ENCODE peak calls at places on chromosomes 11 and 22, in four cellular contexts. H is renal cortical epithelial cell; I is stimulated activated naive CD8-positive, alpha-beta T cell treated with anti-CD3 and anti-CD28 coated beads, Interleukin-15, amount 100 ng/mL, for 72 hours; R is IMR-90. L is an unnamed sample.
A peak's percentile ranks its signal among the peaks of the same experiment; 100 is the strongest.

GRCh38 chr22:49008682-49009235 is 818.9 kb downstream of the BRD1 start:
- DNase-seq in H (no peak), I (no peak), R (no peak), L (no peak)

GRCh38 chr11:64060861-64061444 is 25.2 kb downstream of the FLRT1 start:
- DNase-seq in H (peak; percentile 14), I (peak; percentile 37), R (no peak), L (peak; percentile 72)

GRCh38 chr22:50306753-50307749 is at the start of gene PLXNB2:
- DNase-seq in H (no peak), I (peak; percentile 46), R (peak; percentile 80), L (peak; percentile 88)

GRCh38 chr22:37178350-37179125 is 9.5 kb downstream of the C1QTNF6 start:
- DNase-seq in H (no peak), I (no peak), R (no peak), L (peak; percentile 11)

GRCh38 chr11:32332990-32333334 is 102.4 kb downstream of the WT1 start:
- DNase-seq in H (no peak), I (no peak), R (no peak), L (no peak)

GRCh38 chr11:126355926-126356897 is 726 bp downstream of the ST3GAL4 start:
- DNase-seq in H (no peak), I (peak; percentile 28), R (no peak), L (peak; percentile 81)

GRCh38 chr22:39800790-39801540 is 92.6 kb downstream of the ENTHD1 start:
- DNase-seq in H (no peak), I (no peak), R (no peak), L (no peak)

GRCh38 chr11:118076754-118077281 is at the start of gene TMPRSS4:
- DNase-seq in H (peak; percentile 86), I (no peak), R (no peak), L (no peak)

GRCh38 chr11:30346068-30346688 is 23.3 kb downstream of the ARL14EP start:
- DNase-seq in H (peak; percentile 62), I (no peak), R (peak; percentile 62), L (peak; percentile 74)

GRCh38 chr11:12110714-12111481 is 508 bp downstream of the MICAL2 start:
- DNase-seq in H (no peak), I (peak; percentile 47), R (no peak), L (peak; percentile 56)

GRCh38 chr11:110366234-110366633 is 63.5 kb upstream of the FDX1 start:
- DNase-seq in H (peak; percentile 69), I (no peak), R (peak; percentile 28), L (no peak)

GRCh38 chr11:47724041-47724729 is 9.0 kb upstream of the AGBL2 start:
- DNase-seq in H (peak; percentile 38), I (no peak), R (peak; percentile 89), L (peak; percentile 64)

GRCh38 chr11:6401439-6401838 is 11.2 kb downstream of the SMPD1 start:
- DNase-seq in H (no peak), I (no peak), R (no peak), L (no peak)

GRCh38 chr22:29385748-29386147 is 2.6 kb downstream of the AP1B1 start:
- DNase-seq in H (no peak), I (no peak), R (no peak), L (no peak)

GRCh38 chr11:73931039-73931645 is 19.7 kb upstream of the DNAJB13 start:
- DNase-seq in H (peak; percentile 82), I (peak; percentile 24), R (peak; percentile 84), L (peak; percentile 89)

GRCh38 chr11:10806206-10806605 is 2.5 kb downstream of the EIF4G2 start:
- DNase-seq in H (no peak), I (no peak), R (no peak), L (no peak)

GRCh38 chr11:118615282-118615979 is 8.0 kb downstream of the PHLDB1 start:
- DNase-seq in H (peak; percentile 62), I (no peak), R (no peak), L (no peak)

GRCh38 chr11:46801694-46802093 is 44.4 kb downstream of the CKAP5 start:
- DNase-seq in H (no peak), I (no peak), R (no peak), L (no peak)

GRCh38 chr22:35620624-35621245 is 3.6 kb upstream of the MB start:
- DNase-seq in H (no peak), I (no peak), R (peak; percentile 36), L (peak; percentile 73)

GRCh38 chr11:79082920-79083319 is 357.9 kb downstream of the TENM4 start:
- DNase-seq in H (no peak), I (no peak), R (no peak), L (no peak)

GRCh38 chr11:92224394-92225205 is at the start of gene FAT3:
- DNase-seq in H (no peak), I (no peak), R (peak; percentile 41), L (peak; percentile 65)

GRCh38 chr11:18727499-18728236 is 1.7 kb upstream of the IGSF22 start:
- DNase-seq in H (peak; percentile 19), I (peak; percentile 47), R (peak; percentile 16), L (peak; percentile 64)

GRCh38 chr11:6229911-6230310 is 4.5 kb downstream of the FHIP1B start:
- DNase-seq in H (no peak), I (no peak), R (no peak), L (no peak)

GRCh38 chr11:107999759-108000455 is 8.8 kb upstream of the CUL5 start:
- DNase-seq in H (peak; percentile 72), I (peak; percentile 29), R (peak; percentile 28), L (peak; percentile 36)

GRCh38 chr11:117420598-117420997 is 92.9 kb downstream of the CEP164 start:
- DNase-seq in H (no peak), I (no peak), R (no peak), L (no peak)

GRCh38 chr11:111091341-111091740 is 154.2 kb upstream of the POU2AF2 start:
- DNase-seq in H (no peak), I (no peak), R (no peak), L (peak; percentile 2)

GRCh38 chr22:17562906-17563870 is at the start of gene SLC25A18:
- DNase-seq in H (peak; percentile 61), I (no peak), R (no peak), L (no peak)

GRCh38 chr11:83835423-83835822 is 549.3 kb upstream of the CCDC90B start:
- DNase-seq in H (peak; percentile 64), I (no peak), R (peak; percentile 69), L (no peak)

GRCh38 chr22:27639180-27640086 is 162.1 kb downstream of the MN1 start:
- DNase-seq in H (no peak), I (no peak), R (no peak), L (no peak)

GRCh38 chr11:66950113-66950535 is 8.1 kb downstream of the PC start:
- DNase-seq in H (peak; percentile 89), I (no peak), R (peak; percentile 94), L (peak; percentile 85)

GRCh38 chr22:37007666-37008065 is 11.6 kb downstream of the TST start:
- DNase-seq in H (no peak), I (no peak), R (no peak), L (no peak)

GRCh38 chr22:26546282-26546681 is 34.0 kb upstream of the TFIP11 start:
- DNase-seq in H (no peak), I (no peak), R (no peak), L (no peak)

GRCh38 chr11:66886671-66887221 is 29.9 kb downstream of the LRFN4 start:
- DNase-seq in H (peak; percentile 70), I (no peak), R (peak; percentile 18), L (peak; percentile 41)

GRCh38 chr11:103055174-103055890 is 36.6 kb downstream of the DCUN1D5 start:
- DNase-seq in H (peak; percentile 63), I (no peak), R (peak; percentile 65), L (peak; percentile 79)

GRCh38 chr11:116053538-116053919 is 549.3 kb upstream of the CADM1 start:
- DNase-seq in H (no peak), I (no peak), R (no peak), L (no peak)

GRCh38 chr11:110093407-110094297 is 460 bp downstream of the ZC3H12C start:
- DNase-seq in H (peak; percentile 46), I (peak; percentile 12), R (peak; percentile 51), L (peak; percentile 82)

L was measured in GM23248.